ENCODE peak calls at places on chromosomes 11 and 22, in four cellular contexts. One of them, this sample, is unnamed.
A peak's percentile ranks its signal among the peaks of the same experiment; 100 is the strongest.

GRCh38 chr22:48089601-48090331 is 1327.3 kb downstream of the TBC1D22A start:
- DNase-seq in cardiac muscle cell: peak; percentile 14
- DNase-seq in IMR-90: no peak
- DNase-seq in WERI-Rb-1: no peak
- DNase-seq in this sample: no peak

GRCh38 chr11:68303982-68304780 is 8.2 kb upstream of the LRP5 start:
- DNase-seq in cardiac muscle cell: no peak
- DNase-seq in IMR-90: no peak
- DNase-seq in WERI-Rb-1: no peak
- DNase-seq in this sample: no peak

GRCh38 chr11:47946682-47947575 is 33.4 kb upstream of the PTPRJ start:
- DNase-seq in cardiac muscle cell: peak; percentile 97
- DNase-seq in IMR-90: peak; percentile 95
- DNase-seq in WERI-Rb-1: no peak
- DNase-seq in this sample: peak; percentile 60

GRCh38 chr11:120019191-120019590 is 118.7 kb downstream of the TRIM29 start:
- DNase-seq in cardiac muscle cell: no peak
- DNase-seq in IMR-90: no peak
- DNase-seq in WERI-Rb-1: no peak
- DNase-seq in this sample: no peak

GRCh38 chr22:19786264-19786585 is 25.6 kb downstream of the TBX1 start:
- DNase-seq in cardiac muscle cell: no peak
- DNase-seq in IMR-90: no peak
- DNase-seq in WERI-Rb-1: no peak
- DNase-seq in this sample: no peak

GRCh38 chr22:32050678-32051515 is 7.8 kb downstream of the SLC5A1 start:
- DNase-seq in cardiac muscle cell: peak; percentile 85
- DNase-seq in IMR-90: peak; percentile 79
- DNase-seq in WERI-Rb-1: no peak
- DNase-seq in this sample: no peak

GRCh38 chr11:103601230-103601846 is 435.1 kb upstream of the DDI1 start:
- DNase-seq in cardiac muscle cell: peak; percentile 87
- DNase-seq in IMR-90: peak; percentile 74
- DNase-seq in WERI-Rb-1: peak; percentile 66
- DNase-seq in this sample: no peak

GRCh38 chr11:86625981-86626380 is 46.4 kb downstream of the ME3 start:
- DNase-seq in cardiac muscle cell: peak; percentile 48
- DNase-seq in IMR-90: no peak
- DNase-seq in WERI-Rb-1: no peak
- DNase-seq in this sample: no peak

GRCh38 chr11:93493252-93493897 is 49.8 kb downstream of the SMCO4 start:
- DNase-seq in cardiac muscle cell: no peak
- DNase-seq in IMR-90: no peak
- DNase-seq in WERI-Rb-1: no peak
- DNase-seq in this sample: no peak

GRCh38 chr22:44305888-44306287 is 6.9 kb downstream of the SHISAL1 start:
- DNase-seq in cardiac muscle cell: no peak
- DNase-seq in IMR-90: no peak
- DNase-seq in WERI-Rb-1: no peak
- DNase-seq in this sample: no peak

GRCh38 chr22:42039271-42039670 is 31.3 kb downstream of the NAGA start:
- DNase-seq in cardiac muscle cell: no peak
- DNase-seq in IMR-90: peak; percentile 18
- DNase-seq in WERI-Rb-1: no peak
- DNase-seq in this sample: no peak

GRCh38 chr22:28506207-28506606 is 173.4 kb downstream of the TTC28 start:
- DNase-seq in cardiac muscle cell: no peak
- DNase-seq in IMR-90: no peak
- DNase-seq in WERI-Rb-1: no peak
- DNase-seq in this sample: no peak

GRCh38 chr22:36042240-36042639 is 13.6 kb upstream of the RBFOX2 start:
- DNase-seq in cardiac muscle cell: no peak
- DNase-seq in IMR-90: no peak
- DNase-seq in WERI-Rb-1: no peak
- DNase-seq in this sample: no peak

DNA sequence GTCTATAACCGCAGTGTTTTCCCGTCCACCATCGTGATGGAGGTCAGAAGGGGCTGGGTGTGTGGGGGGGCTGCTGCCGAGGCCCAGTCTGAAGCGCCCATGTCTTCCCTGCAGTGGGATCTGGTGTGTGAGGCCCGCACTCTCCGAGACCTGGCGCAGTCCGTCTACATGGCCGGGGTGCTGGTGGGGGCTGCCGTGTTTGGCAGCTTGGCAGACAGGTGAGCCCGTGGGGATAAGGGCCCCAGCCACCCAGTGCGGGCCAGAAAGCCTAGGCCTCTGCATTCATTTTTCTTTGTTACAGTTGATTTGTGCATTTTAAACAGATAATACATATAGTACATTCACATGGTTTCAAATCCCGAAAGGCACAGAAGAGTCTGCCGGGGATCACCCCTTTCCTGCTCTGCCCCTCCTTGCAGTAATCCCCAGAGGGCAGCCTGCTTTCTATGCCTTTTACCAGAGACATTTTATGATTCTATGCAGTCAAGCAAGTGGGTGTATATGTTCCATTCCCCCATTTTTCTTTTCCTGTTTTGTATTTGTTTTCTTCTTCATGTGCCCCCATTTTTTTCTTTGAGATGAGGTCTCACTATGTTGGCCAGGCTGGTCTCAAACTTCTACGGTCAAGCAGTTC is 32.6 kb downstream of the CAPN1 start:
- DNase-seq in cardiac muscle cell: no peak
- DNase-seq in IMR-90: no peak
- DNase-seq in WERI-Rb-1: no peak
- DNase-seq in this sample: no peak
- H3K27ac ChIP-seq in cardiac muscle cell: no peak overlapping the region
- H3K27ac ChIP-seq in IMR-90: no peak overlapping the region
- H3K27ac ChIP-seq in WERI-Rb-1: peak overlapping the region; percentile 33
- H3K27ac ChIP-seq in this sample: no peak overlapping the region

DNA sequence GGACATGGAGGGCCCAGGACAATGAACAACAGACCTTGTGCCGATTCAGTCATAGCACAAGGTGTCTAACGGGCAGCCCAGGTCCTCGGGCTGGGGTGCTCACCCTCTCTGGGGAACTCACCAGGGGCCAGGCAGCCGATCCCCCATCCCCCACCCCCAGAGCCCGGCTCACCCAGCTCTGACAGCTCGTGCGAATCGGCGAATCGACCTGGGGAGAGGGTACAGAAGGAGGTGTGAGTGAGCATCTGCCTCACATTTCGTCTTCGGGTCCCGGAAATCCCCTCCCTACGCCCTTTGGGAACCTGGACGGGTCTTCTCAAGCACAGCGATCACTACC is 423 bp downstream of the PEX16 start:
- DNase-seq in cardiac muscle cell: no peak
- DNase-seq in IMR-90: no peak
- DNase-seq in WERI-Rb-1: no peak
- DNase-seq in this sample: no peak
- H3K27ac ChIP-seq in cardiac muscle cell: peak overlapping the region; percentile 79
- H3K27ac ChIP-seq in IMR-90: peak overlapping the region; percentile 85
- H3K27ac ChIP-seq in WERI-Rb-1: peak overlapping the region; percentile 88
- H3K27ac ChIP-seq in this sample: peak overlapping the region; percentile 86

DNA sequence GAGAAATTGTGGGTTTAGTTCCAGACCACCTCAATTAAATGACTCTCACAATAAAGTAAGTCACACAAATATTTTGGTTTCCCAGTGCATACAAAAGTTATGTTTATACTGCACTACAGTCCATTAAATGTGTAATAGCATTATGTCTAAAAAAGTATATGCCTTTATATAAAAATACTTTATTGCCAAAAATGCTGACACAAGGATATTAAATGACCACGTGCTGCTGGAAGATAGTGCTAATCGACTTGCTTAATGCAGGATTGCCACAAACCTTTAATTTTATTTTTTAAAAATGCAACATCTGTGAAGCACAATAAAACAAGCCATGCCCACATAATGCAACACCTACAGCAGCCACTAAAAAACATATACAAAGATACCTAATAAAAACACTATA is 27.0 kb downstream of the OR5AK2 start:
- DNase-seq in cardiac muscle cell: no peak
- DNase-seq in IMR-90: no peak
- DNase-seq in WERI-Rb-1: no peak
- DNase-seq in this sample: no peak
- H3K27ac ChIP-seq in cardiac muscle cell: no peak overlapping the region
- H3K27ac ChIP-seq in IMR-90: no peak overlapping the region
- H3K27ac ChIP-seq in WERI-Rb-1: no peak overlapping the region
- H3K27ac ChIP-seq in this sample: no peak overlapping the region

GRCh38 chr11:74909363-74909762 is 39.5 kb downstream of the XRRA1 start:
- DNase-seq in cardiac muscle cell: no peak
- DNase-seq in IMR-90: no peak
- DNase-seq in WERI-Rb-1: no peak
- DNase-seq in this sample: no peak

GRCh38 chr11:74902342-74902741 is 46.5 kb downstream of the XRRA1 start:
- DNase-seq in cardiac muscle cell: no peak
- DNase-seq in IMR-90: no peak
- DNase-seq in WERI-Rb-1: no peak
- DNase-seq in this sample: no peak

GRCh38 chr11:74909812-74910211 is 39.1 kb downstream of the XRRA1 start:
- DNase-seq in cardiac muscle cell: no peak
- DNase-seq in IMR-90: no peak
- DNase-seq in WERI-Rb-1: no peak
- DNase-seq in this sample: no peak

GRCh38 chr11:74905326-74905725 is 43.6 kb downstream of the XRRA1 start:
- DNase-seq in cardiac muscle cell: peak; percentile 50
- DNase-seq in IMR-90: no peak
- DNase-seq in WERI-Rb-1: no peak
- DNase-seq in this sample: no peak
- H3K27ac ChIP-seq in cardiac muscle cell: no peak overlapping the region
- H3K27ac ChIP-seq in IMR-90: no peak overlapping the region
- H3K27ac ChIP-seq in WERI-Rb-1: no peak overlapping the region
- H3K27ac ChIP-seq in this sample: no peak overlapping the region

DNA sequence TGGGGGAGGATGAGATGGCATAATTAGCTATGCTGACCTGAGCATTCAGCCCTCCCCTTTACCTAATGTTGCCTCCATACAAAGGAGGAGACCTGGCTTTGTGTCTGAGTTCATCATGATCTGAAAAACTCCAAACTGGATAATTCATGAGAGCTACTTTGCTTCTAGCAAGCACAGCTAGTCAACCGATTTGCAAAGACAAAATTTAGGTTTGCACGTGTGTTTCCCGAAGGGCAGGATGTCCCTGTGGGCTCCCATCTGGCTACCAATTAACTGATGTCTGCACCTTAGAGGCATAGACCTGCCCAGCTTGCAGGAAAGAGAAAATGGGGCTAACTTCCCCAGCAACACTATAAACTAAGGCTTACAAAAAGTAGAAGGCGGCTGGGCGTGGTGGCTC is 42.2 kb upstream of the POU2AF1 start:
- DNase-seq in cardiac muscle cell: no peak
- DNase-seq in IMR-90: no peak
- DNase-seq in WERI-Rb-1: no peak
- DNase-seq in this sample: no peak
- H3K27ac ChIP-seq in cardiac muscle cell: no peak overlapping the region
- H3K27ac ChIP-seq in IMR-90: no peak overlapping the region
- H3K27ac ChIP-seq in WERI-Rb-1: no peak overlapping the region
- H3K27ac ChIP-seq in this sample: no peak overlapping the region

GRCh38 chr11:118929496-118930151 is 3.9 kb upstream of the BCL9L start:
- DNase-seq in cardiac muscle cell: peak; percentile 94
- DNase-seq in IMR-90: peak; percentile 77
- DNase-seq in WERI-Rb-1: peak; percentile 92
- DNase-seq in this sample: peak; percentile 75

GRCh38 chr11:118930152-118930712 is 4.5 kb upstream of the BCL9L start:
- DNase-seq in cardiac muscle cell: peak; percentile 76
- DNase-seq in IMR-90: peak; percentile 63
- DNase-seq in WERI-Rb-1: peak; percentile 88
- DNase-seq in this sample: no peak

GRCh38 chr11:118928108-118928869 is 2.6 kb upstream of the BCL9L start:
- DNase-seq in cardiac muscle cell: peak; percentile 95
- DNase-seq in IMR-90: peak; percentile 92
- DNase-seq in WERI-Rb-1: peak; percentile 91
- DNase-seq in this sample: peak; percentile 77

GRCh38 chr11:118928870-118929495 is 3.3 kb upstream of the BCL9L start:
- DNase-seq in cardiac muscle cell: peak; percentile 73
- DNase-seq in IMR-90: peak; percentile 41
- DNase-seq in WERI-Rb-1: peak; percentile 65
- DNase-seq in this sample: no peak

GRCh38 chr11:118927554-118928107 is 1.9 kb upstream of the BCL9L start:
- DNase-seq in cardiac muscle cell: no peak
- DNase-seq in IMR-90: no peak
- DNase-seq in WERI-Rb-1: no peak
- DNase-seq in this sample: no peak
- H3K27ac ChIP-seq in cardiac muscle cell: peak overlapping the region; percentile 65
- H3K27ac ChIP-seq in IMR-90: no peak overlapping the region
- H3K27ac ChIP-seq in WERI-Rb-1: no peak overlapping the region
- H3K27ac ChIP-seq in this sample: peak overlapping the region; percentile 93